ENCODE peak calls at places on chromosomes 6 and 20, in nine cellular contexts. T is GM03348; Z is iPS-NIHi11; X is heart left ventricle; J is NCI-H2171 treated with DMSO at 0.1 percent for 48 hours; O is OCI-LY7; P is NCI-H2107; V is BE2C; W is activated CD4-positive, alpha-beta T cell treated with anti-CD3 and anti-CD28 coated beads for 48 hours. I is an unnamed sample.

GRCh38 chr6:21845018-21845417 is 251.5 kb downstream of the SOX4 start:
- DNase-seq in T (peak), Z (no peak), X (no peak), J (peak), O (no peak), P (peak), V (no peak), W (no peak), I (no peak)

GRCh38 chr6:146904596-146904995 is 299.6 kb upstream of the STXBP5 start:
- DNase-seq in T (no peak), Z (no peak), X (no peak), J (no peak), O (no peak), P (no peak), V (no peak), W (no peak), I (no peak)

GRCh38 chr6:148435386-148435785 is 92.7 kb downstream of the SASH1 start:
- DNase-seq in T (peak), Z (no peak), X (no peak), J (no peak), O (no peak), P (no peak), V (no peak), W (no peak), I (no peak)

GRCh38 chr6:147201885-147202515 is 2.2 kb upstream of the STXBP5 start:
- DNase-seq in T (peak), Z (peak), X (peak), J (peak), O (peak), P (no peak), V (peak), W (no peak), I (no peak)

GRCh38 chr20:43744121-43744520 is 17.3 kb upstream of the GTSF1L start:
- DNase-seq in T (no peak), Z (no peak), X (no peak), J (no peak), O (no peak), P (no peak), V (no peak), W (peak), I (no peak)

GRCh38 chr6:38572186-38572813 is 67.4 kb downstream of the BTBD9 start:
- DNase-seq in T (no peak), Z (no peak), X (no peak), J (peak), O (peak), P (no peak), V (no peak), W (no peak), I (no peak)

GRCh38 chr6:28488916-28489365 is 26.7 kb downstream of the GPX6 start:
- DNase-seq in T (peak), Z (no peak), X (no peak), J (peak), O (no peak), P (no peak), V (peak), W (peak), I (no peak)

GRCh38 chr6:144110210-144110609 is 14.8 kb upstream of the SF3B5 start:
- DNase-seq in T (no peak), Z (no peak), X (no peak), J (no peak), O (no peak), P (no peak), V (no peak), W (no peak), I (no peak)

GRCh38 chr6:50271266-50271665 is 221.5 kb upstream of the DEFB112 start:
- DNase-seq in T (no peak), Z (no peak), X (no peak), J (no peak), O (no peak), P (no peak), V (no peak), W (no peak), I (no peak)

GRCh38 chr6:126718600-126719327 is 378.8 kb downstream of the CENPW start:
- DNase-seq in T (no peak), Z (no peak), X (no peak), J (no peak), O (no peak), P (no peak), V (no peak), W (no peak), I (no peak)

GRCh38 chr20:41145821-41146620 is 8.7 kb downstream of the PLCG1 start:
- DNase-seq in T (peak), Z (no peak), X (peak), J (peak), O (peak), P (no peak), V (no peak), W (no peak), I (no peak)

GRCh38 chr20:20492521-20493334 is 124.8 kb downstream of the INSM1 start:
- DNase-seq in T (no peak), Z (peak), X (no peak), J (peak), O (no peak), P (no peak), V (peak), W (no peak), I (no peak)

GRCh38 chr20:36470482-36471062 is 70.7 kb upstream of the MYL9 start:
- DNase-seq in T (no peak), Z (no peak), X (no peak), J (no peak), O (peak), P (no peak), V (no peak), W (no peak), I (no peak)

GRCh38 chr20:36162272-36162966 is 7.9 kb downstream of the EPB41L1 start:
- DNase-seq in T (no peak), Z (no peak), X (no peak), J (peak), O (no peak), P (no peak), V (peak), W (no peak), I (no peak)

GRCh38 chr20:58555078-58555765 is 40.0 kb upstream of the APCDD1L start:
- DNase-seq in T (peak), Z (no peak), X (no peak), J (no peak), O (no peak), P (no peak), V (no peak), W (no peak), I (no peak)

GRCh38 chr6:81769834-81770233 is 17.4 kb upstream of the TENT5A start:
- DNase-seq in T (no peak), Z (peak), X (no peak), J (peak), O (no peak), P (no peak), V (no peak), W (no peak), I (no peak)

GRCh38 chr6:98529364-98529763 is 305.0 kb upstream of the POU3F2 start:
- DNase-seq in T (no peak), Z (no peak), X (no peak), J (peak), O (no peak), P (no peak), V (peak), W (no peak), I (no peak)

GRCh38 chr20:63932606-63933160 is 23.5 kb downstream of the UCKL1 start:
- DNase-seq in T (no peak), Z (no peak), X (peak), J (no peak), O (no peak), P (no peak), V (no peak), W (no peak), I (no peak)

GRCh38 chr20:34948030-34948429 is 7.6 kb downstream of the GSS start:
- DNase-seq in T (peak), Z (no peak), X (no peak), J (no peak), O (no peak), P (no peak), V (no peak), W (no peak), I (no peak)

GRCh38 chr6:27541212-27541931 is 68.5 kb upstream of the ZNF184 start:
- DNase-seq in T (no peak), Z (no peak), X (no peak), J (no peak), O (no peak), P (no peak), V (peak), W (peak), I (no peak)

GRCh38 chr6:118764766-118765165 is 113.4 kb upstream of the CEP85L start:
- DNase-seq in T (no peak), Z (no peak), X (no peak), J (no peak), O (no peak), P (no peak), V (no peak), W (no peak), I (no peak)

GRCh38 chr6:141077355-141078333 is 1055.1 kb upstream of the GJE1 start:
- DNase-seq in T (no peak), Z (peak), X (no peak), J (peak), O (peak), P (no peak), V (no peak), W (peak), I (no peak)

GRCh38 chr6:130233332-130233731 is 10.6 kb upstream of the SAMD3 start:
- DNase-seq in T (peak), Z (no peak), X (no peak), J (no peak), O (no peak), P (no peak), V (no peak), W (no peak), I (no peak)